ENCODE peak calls at places on chromosomes 13 and 19, in ten cellular contexts. M is transverse colon, D is upper lobe of left lung, V is ovary, E is HCT116, K is uterus, C is thyroid gland, Z is A549, S is esophagus squamous epithelium, A is body of pancreas. O is an unnamed sample.
A peak's percentile ranks its signal among the peaks of the same experiment; 100 is the strongest.

GRCh38 chr19:46299004-46299509 is 2.2 kb downstream of the HIF3A start:
- DNase-seq in M (peak; percentile 98), D (peak; percentile 95), V (peak; percentile 98), E (peak; percentile 45), K (peak; percentile 95), C (peak; percentile 98), Z (peak; percentile 90), S (no peak), A (peak; percentile 97), O (peak; percentile 98)

GRCh38 chr19:16825312-16826168 is 3.7 kb upstream of the SIN3B start:
- DNase-seq in M (peak; percentile 39), D (peak; percentile 34), V (peak; percentile 77), E (no peak), K (peak; percentile 86), C (peak; percentile 70), Z (no peak), S (no peak), A (peak; percentile 39), O (no peak)

GRCh38 chr13:80871481-80871880 is 530.6 kb upstream of the SPRY2 start:
- DNase-seq in M (no peak), D (no peak), V (no peak), E (no peak), K (no peak), C (no peak), Z (no peak), S (no peak), A (no peak), O (no peak)

GRCh38 chr13:37097008-37097579 is 8.4 kb downstream of the CSNK1A1L start:
- DNase-seq in M (no peak), D (no peak), V (no peak), E (no peak), K (no peak), C (no peak), Z (no peak), S (no peak), A (no peak), O (no peak)

GRCh38 chr19:44848805-44849457 is 2.8 kb downstream of the NECTIN2 start:
- DNase-seq in M (no peak), D (no peak), V (peak; percentile 63), E (no peak), K (peak; percentile 41), C (peak; percentile 21), Z (no peak), S (no peak), A (no peak), O (no peak)

GRCh38 chr13:30615851-30616311 is 1.8 kb upstream of the USPL1 start:
- DNase-seq in M (no peak), D (no peak), V (no peak), E (no peak), K (no peak), C (no peak), Z (no peak), S (no peak), A (no peak), O (no peak)

GRCh38 chr13:21749410-21749809 is 78.5 kb downstream of the FGF9 start:
- DNase-seq in M (no peak), D (no peak), V (no peak), E (no peak), K (no peak), C (no peak), Z (no peak), S (no peak), A (no peak), O (no peak)

GRCh38 chr13:102097708-102098107 is 304.1 kb downstream of the FGF14 start:
- DNase-seq in M (no peak), D (no peak), V (no peak), E (no peak), K (no peak), C (no peak), Z (no peak), S (no peak), A (no peak), O (no peak)

GRCh38 chr13:68232351-68233130 is 1002.4 kb upstream of the PCDH9 start:
- DNase-seq in M (no peak), D (no peak), V (no peak), E (no peak), K (no peak), C (no peak), Z (no peak), S (no peak), A (no peak), O (no peak)

GRCh38 chr13:101265934-101266333 is 150.4 kb downstream of the NALCN start:
- DNase-seq in M (no peak), D (no peak), V (no peak), E (no peak), K (no peak), C (no peak), Z (no peak), S (no peak), A (no peak), O (no peak)

GRCh38 chr13:64305246-64305645 is 2889.6 kb upstream of the PCDH20 start:
- DNase-seq in M (no peak), D (no peak), V (no peak), E (no peak), K (no peak), C (no peak), Z (no peak), S (no peak), A (no peak), O (no peak)

GRCh38 chr13:76293346-76293745 is 592.9 kb downstream of the KCTD12 start:
- DNase-seq in M (no peak), D (no peak), V (no peak), E (no peak), K (no peak), C (no peak), Z (peak; percentile 31), S (no peak), A (no peak), O (no peak)

GRCh38 chr19:11154683-11155047 is 917 bp downstream of the SPC24 start:
- DNase-seq in M (no peak), D (no peak), V (no peak), E (no peak), K (no peak), C (no peak), Z (no peak), S (no peak), A (no peak), O (no peak)

GRCh38 chr19:50226536-50226935 is 23.1 kb downstream of the MYH14 start:
- DNase-seq in M (no peak), D (no peak), V (no peak), E (no peak), K (no peak), C (no peak), Z (no peak), S (no peak), A (no peak), O (no peak)

GRCh38 chr19:5588906-5589676 is 21.3 kb upstream of the TINCR start:
- DNase-seq in M (no peak), D (no peak), V (no peak), E (no peak), K (no peak), C (no peak), Z (no peak), S (no peak), A (no peak), O (no peak)

GRCh38 chr19:5587071-5587455 is 19.3 kb upstream of the TINCR start:
- DNase-seq in M (no peak), D (no peak), V (no peak), E (no peak), K (no peak), C (no peak), Z (no peak), S (no peak), A (no peak), O (no peak)

GRCh38 chr19:5586300-5587070 is 18.7 kb upstream of the TINCR start:
- DNase-seq in M (no peak), D (no peak), V (no peak), E (no peak), K (no peak), C (no peak), Z (no peak), S (no peak), A (no peak), O (no peak)

GRCh38 chr19:5588441-5588840 is 20.7 kb upstream of the TINCR start:
- DNase-seq in M (no peak), D (no peak), V (no peak), E (no peak), K (no peak), C (no peak), Z (no peak), S (no peak), A (no peak), O (no peak)

GRCh38 chr19:5587661-5588060 is 19.9 kb upstream of the TINCR start:
- DNase-seq in M (no peak), D (no peak), V (no peak), E (no peak), K (no peak), C (no peak), Z (no peak), S (no peak), A (no peak), O (no peak)
- TF ChIP-seq POLR2A in M (no peak), D (no peak), V (no peak), E (no peak), K (no peak), C (no peak), Z (no peak), S (no peak), A (no peak), O (no peak)

DNA sequence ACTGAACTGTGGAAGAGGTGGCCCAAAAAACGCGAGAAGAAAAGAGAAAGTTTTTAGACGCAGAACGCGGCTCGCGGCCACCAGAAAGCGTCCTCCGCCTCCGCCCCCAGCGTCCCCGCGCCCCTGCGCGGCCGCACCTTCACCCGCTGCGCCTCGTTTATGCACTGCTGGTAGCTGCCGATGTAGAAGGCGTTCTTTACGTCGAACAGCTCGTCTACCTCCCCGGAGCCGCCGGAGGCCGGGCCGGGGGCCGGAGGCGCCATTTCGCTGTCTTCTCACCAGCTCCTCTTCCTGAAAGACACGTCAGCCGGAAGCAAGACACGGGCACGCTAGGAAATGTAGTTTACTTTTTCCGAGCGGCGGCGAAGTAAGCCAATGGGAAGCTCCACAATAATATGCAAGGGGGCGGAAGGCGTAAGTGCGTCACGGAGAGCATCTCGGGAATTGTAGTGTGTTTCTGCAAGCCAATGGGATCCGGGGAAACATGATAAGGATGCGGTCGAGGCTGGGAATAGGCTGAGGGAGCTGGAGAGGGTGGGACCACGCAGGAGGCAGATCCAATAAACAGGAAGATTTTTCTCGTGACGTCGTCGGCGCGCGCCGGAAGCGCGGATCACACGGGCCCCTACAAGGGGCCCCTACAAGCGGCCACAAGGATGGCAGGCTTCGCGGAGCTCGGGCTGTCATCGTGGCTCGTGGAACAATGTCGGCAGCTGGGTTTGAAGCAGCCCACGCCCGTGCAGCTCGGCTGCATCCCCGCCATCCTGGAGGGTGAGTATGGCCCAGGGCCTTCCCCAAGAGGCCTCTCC is at the start of the genes COPE and DDX49:
- DNase-seq in M (peak; percentile 97), D (peak; percentile 98), V (peak; percentile 98), E (peak; percentile 99), K (peak; percentile 99), C (peak; percentile 99), Z (peak; percentile 99), S (peak; percentile 99), A (peak; percentile 97), O (peak; percentile 98)
- TF ChIP-seq POLR2A in M (peak; percentile 96), D (peak; percentile 92), V (peak; percentile 91), E (peak; percentile 56), K (peak; percentile 82), C (peak; percentile 14), Z (peak; percentile 59), S (peak; percentile 86), A (peak; percentile 78), O (peak; percentile 84)

GRCh38 chr13:94858856-94859811 is 146.8 kb upstream of the SOX21 start:
- DNase-seq in M (peak; percentile 30), D (peak; percentile 54), V (peak; percentile 59), E (no peak), K (peak; percentile 53), C (peak; percentile 37), Z (no peak), S (no peak), A (peak; percentile 12), O (peak; percentile 66)
- TF ChIP-seq POLR2A in M (no peak), D (no peak), V (no peak), E (no peak), K (no peak), C (no peak), Z (no peak), S (no peak), A (no peak), O (no peak)

GRCh38 chr19:36418287-36419001 is at the start of gene ZFP82:
- DNase-seq in M (peak; percentile 73), D (peak; percentile 74), V (peak; percentile 72), E (no peak), K (peak; percentile 65), C (peak; percentile 84), Z (peak; percentile 89), S (peak; percentile 7), A (peak; percentile 61), O (peak; percentile 76)
- TF ChIP-seq POLR2A in M (no peak), D (peak; percentile 65), V (no peak), E (no peak), K (peak; percentile 41), C (no peak), Z (peak; percentile 59), S (no peak), A (peak; percentile 20), O (peak; percentile 26)

O was measured in right lobe of liver.